ENCODE peak calls at places on chromosomes 11 and 22, in four cellular contexts. K is astrocyte of the cerebellum, Y is neural progenitor cell, S is colonic mucosa. B is an unnamed sample.

GRCh38 chr11:92932023-92932422 is 37.4 kb upstream of the MTNR1B start:
- DNase-seq in K (no peak), S (no peak), Y (no peak), B (no peak)

GRCh38 chr22:33835196-33835788 is 85.0 kb downstream of the LARGE1 start:
- DNase-seq in K (no peak), Y (peak), S (peak), B (no peak)

GRCh38 chr11:17384002-17384511 is 4.4 kb downstream of the KCNJ11 start:
- DNase-seq in S (peak), K (peak), Y (peak), B (peak)

GRCh38 chr22:29715240-29715639 is 4.6 kb upstream of the CABP7 start:
- DNase-seq in K (no peak), Y (no peak), S (no peak), B (no peak)

GRCh38 chr11:75148436-75148983 is 2.4 kb upstream of the SLCO2B1 start:
- DNase-seq in Y (no peak), K (no peak), S (no peak), B (no peak)

GRCh38 chr22:45585437-45585755 is 82.7 kb downstream of the FBLN1 start:
- DNase-seq in S (no peak), Y (no peak), K (no peak), B (no peak)

GRCh38 chr22:38423512-38424503 is 31.2 kb downstream of the KCNJ4 start:
- DNase-seq in K (no peak), S (peak), Y (no peak), B (no peak)

GRCh38 chr11:28838741-28839140 is 730.6 kb downstream of the METTL15 start:
- DNase-seq in Y (no peak), K (no peak), S (no peak), B (no peak)

GRCh38 chr11:2376751-2377451 is at the start of gene CD81:
- DNase-seq in S (peak), K (no peak), Y (peak), B (peak)

GRCh38 chr11:112470355-112470754 is 209.7 kb upstream of the PLET1 start:
- DNase-seq in Y (no peak), K (no peak), S (no peak), B (no peak)

GRCh38 chr11:128171496-128171895 is 415.9 kb downstream of the ETS1 start:
- DNase-seq in S (no peak), K (peak), Y (no peak), B (no peak)

GRCh38 chr11:106321601-106322000 is 244.1 kb downstream of the AASDHPPT start:
- DNase-seq in S (no peak), K (no peak), Y (no peak), B (no peak)

DNA sequence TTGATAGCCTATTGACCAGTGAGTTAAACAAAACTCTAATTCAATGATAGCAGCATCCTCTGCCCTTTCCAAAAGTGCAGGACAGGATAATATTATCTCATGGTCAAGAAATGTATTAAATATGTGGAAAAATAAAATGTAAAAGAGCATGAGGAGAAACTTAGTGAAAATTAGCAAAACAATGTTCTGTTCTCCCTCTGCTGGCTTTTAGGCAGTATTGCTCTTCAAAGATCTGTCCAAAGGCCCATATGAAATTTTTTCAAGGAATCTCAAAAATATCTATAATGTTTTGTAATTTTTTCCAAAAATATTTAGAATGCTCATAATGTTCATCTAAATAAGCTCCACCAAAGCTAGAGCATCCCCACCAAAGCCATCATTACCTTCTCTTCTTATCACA is 8.3 kb upstream of the ARL14EP start:
- DNase-seq in K (no peak), S (no peak), Y (no peak), B (no peak)
- TF ChIP-seq CTCF in K (peak), S (no peak), Y (peak), B (peak)

GRCh38 chr22:25051073-25051472 is 98.6 kb downstream of the KIAA1671 start:
- DNase-seq in S (no peak), Y (no peak), K (no peak), B (no peak)
- TF ChIP-seq CTCF in S (no peak), Y (peak), K (peak), B (no peak)

GRCh38 chr11:12674571-12674935 is 332 bp downstream of the TEAD1 start:
- DNase-seq in S (no peak), K (no peak), Y (no peak), B (peak)

GRCh38 chr11:12673601-12673923 is 659 bp upstream of the TEAD1 start:
- DNase-seq in Y (no peak), K (no peak), S (no peak), B (no peak)

GRCh38 chr11:12675951-12676711 is 1.9 kb downstream of the TEAD1 start:
- DNase-seq in K (no peak), S (peak), Y (peak), B (no peak)

GRCh38 chr11:12674936-12675696 is 895 bp downstream of the TEAD1 start:
- DNase-seq in Y (peak), S (no peak), K (no peak), B (no peak)

GRCh38 chr11:12673924-12674570 is at the start of gene TEAD1:
- DNase-seq in S (peak), K (peak), Y (peak), B (peak)
- TF ChIP-seq CTCF in S (no peak), K (no peak), Y (no peak), B (no peak)

GRCh38 chr22:31150615-31151014 is 9.4 kb upstream of the RNF185 start:
- DNase-seq in S (no peak), Y (no peak), K (no peak), B (no peak)
- TF ChIP-seq CTCF in S (no peak), Y (peak), K (peak), B (no peak)

GRCh38 chr11:123163621-123164020 is 31.4 kb downstream of the CLMP start:
- DNase-seq in K (no peak), Y (no peak), S (no peak), B (no peak)

GRCh38 chr11:123168236-123168635 is 26.8 kb downstream of the CLMP start:
- DNase-seq in K (no peak), S (no peak), Y (no peak), B (no peak)

GRCh38 chr11:123168955-123169484 is 26.0 kb downstream of the CLMP start:
- DNase-seq in K (peak), Y (no peak), S (no peak), B (no peak)

GRCh38 chr11:123164732-123165450 is 30.2 kb downstream of the CLMP start:
- DNase-seq in K (no peak), S (no peak), Y (no peak), B (no peak)

DNA sequence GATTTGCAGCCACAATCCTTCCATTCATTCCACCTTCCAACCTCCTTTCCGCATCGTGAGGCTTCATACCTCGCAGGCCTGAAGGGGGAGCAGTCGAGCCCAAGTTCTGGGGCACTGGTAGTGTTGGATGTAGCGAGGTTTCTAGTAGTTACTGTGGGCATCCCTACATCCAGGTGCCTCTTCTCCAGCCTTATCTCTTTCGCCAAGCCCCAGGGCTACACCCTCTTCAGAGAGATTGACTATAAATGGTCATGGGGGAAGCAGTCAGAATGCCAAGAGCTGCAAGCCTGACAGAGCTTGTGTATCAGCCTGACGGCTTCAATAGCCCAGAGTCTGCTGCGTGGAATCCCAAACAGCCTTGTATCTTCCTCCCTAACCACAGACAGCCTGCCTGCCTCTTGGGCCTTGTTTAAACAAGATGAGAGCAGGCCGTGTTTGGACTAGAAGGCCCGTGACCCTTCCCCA is 28.9 kb downstream of the CLMP start:
- DNase-seq in S (peak), K (no peak), Y (peak), B (no peak)
- TF ChIP-seq CTCF in S (peak), K (peak), Y (peak), B (peak)

DNA sequence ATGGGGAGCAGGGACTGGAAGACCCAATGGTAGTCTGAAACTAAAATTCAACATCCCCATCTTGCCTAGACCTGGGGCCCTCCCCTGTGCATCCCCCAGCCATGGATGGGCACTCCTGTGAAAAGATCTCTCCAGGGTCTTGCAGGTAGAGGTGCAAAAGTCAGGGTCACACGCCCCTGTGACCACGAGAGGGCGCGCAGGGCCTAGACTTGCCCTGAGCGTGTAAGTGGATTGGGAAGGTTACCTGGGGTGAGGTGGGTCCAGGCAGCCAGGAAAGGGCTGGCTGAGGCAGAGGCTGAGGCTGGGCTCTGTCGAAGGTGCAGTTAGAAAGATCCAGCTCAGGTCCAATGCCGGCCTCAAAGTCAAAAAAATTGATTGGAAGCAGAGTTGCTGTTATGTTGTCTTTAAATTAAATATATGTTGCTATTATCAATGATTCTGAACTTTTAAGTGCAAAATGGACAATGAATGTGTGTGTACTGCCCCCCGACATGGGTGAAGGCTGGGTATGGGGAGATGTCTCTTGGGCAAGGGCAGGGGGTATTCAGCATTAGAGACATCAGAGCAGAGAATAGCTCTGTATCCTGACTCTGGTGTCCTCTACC is 4.8 kb upstream of the POU2F3 start:
- DNase-seq in K (no peak), Y (peak), S (peak), B (peak)
- TF ChIP-seq CTCF in K (peak), Y (peak), S (peak), B (peak)

DNA sequence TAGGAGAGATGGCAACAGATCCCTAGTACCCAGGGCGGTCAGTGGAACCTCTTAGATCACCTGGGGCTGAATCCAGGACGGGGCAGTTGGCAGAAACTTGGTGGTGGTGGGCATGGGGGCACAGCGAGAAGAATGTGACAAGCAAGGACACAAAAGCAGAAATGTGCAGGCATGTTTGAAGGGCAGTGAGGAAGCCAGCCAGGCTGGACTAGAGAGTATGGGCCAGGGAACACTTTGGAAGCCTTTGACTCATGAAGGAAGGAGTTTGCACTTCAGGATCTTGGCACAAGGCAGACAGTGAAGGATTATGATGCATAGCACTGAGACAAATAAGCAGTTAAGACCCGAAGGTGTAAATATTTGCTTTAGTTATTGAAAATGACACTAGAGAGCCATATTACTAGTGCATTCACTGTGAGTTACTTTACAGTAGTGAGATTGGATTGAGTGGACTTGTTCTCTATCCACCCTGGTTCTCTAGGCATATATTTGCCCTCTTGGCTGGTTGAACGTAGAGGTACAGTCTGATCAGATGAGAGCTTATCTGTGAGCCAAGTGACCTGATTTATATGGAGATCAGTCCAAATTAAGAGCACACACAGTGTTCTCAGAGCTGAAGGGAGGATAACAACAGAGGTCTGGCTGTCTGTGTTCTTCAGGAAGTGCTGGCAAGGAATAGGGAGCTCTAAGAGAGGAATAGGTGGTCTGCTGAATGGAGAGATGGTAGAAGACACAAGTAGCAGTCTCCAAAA is 210.4 kb downstream of the SNX19 start:
- DNase-seq in S (no peak), K (no peak), Y (no peak), B (no peak)
- TF ChIP-seq CTCF in S (no peak), K (no peak), Y (no peak), B (no peak)

B was measured in GM13976.